ENCODE peak calls at places on chromosome 14, in nine cellular contexts. Q is NCI-H1694; D is stimulated activated CD8-positive, alpha-beta memory T cell treated with anti-CD3 and anti-CD28 coated beads, Interleukin-15, amount 100 ng/mL, for 1 hour; X is WERI-Rb-1; Y is amygdala; U is CD4-positive, alpha-beta T cell; R is activated gamma-delta T cell treated with Interleukin-2 at 50 U/mL for 16 hours; N is lower lobe of right lung; J is NCI-H1092 treated with DMSO at 0.1 percent for 48 hours. O is an unnamed sample.

GRCh38 chr14:55588259-55588699 is 8.3 kb downstream of the KTN1 start:
- DNase-seq in Q (no peak), D (no peak), X (no peak), Y (no peak), U (no peak), R (no peak), N (no peak), J (no peak), O (no peak)

GRCh38 chr14:63964063-63964462 is 111.3 kb downstream of the SYNE2 start:
- DNase-seq in Q (no peak), D (no peak), X (no peak), Y (no peak), U (no peak), R (no peak), N (no peak), J (peak), O (no peak)

GRCh38 chr14:22888662-22889061 is 5.6 kb downstream of the REM2 start:
- DNase-seq in Q (no peak), D (no peak), X (no peak), Y (no peak), U (no peak), R (no peak), N (no peak), J (no peak), O (peak)

GRCh38 chr14:90704362-90705051 is 111.7 kb downstream of the TTC7B start:
- DNase-seq in Q (no peak), D (no peak), X (no peak), Y (no peak), U (no peak), R (no peak), N (no peak), J (no peak), O (no peak)

GRCh38 chr14:55849833-55850232 is 268.4 kb upstream of the PELI2 start:
- DNase-seq in Q (no peak), D (no peak), X (no peak), Y (no peak), U (no peak), R (no peak), N (no peak), J (no peak), O (no peak)

GRCh38 chr14:73786942-73787759 is 64.5 kb upstream of the PTGR2 start:
- DNase-seq in Q (no peak), D (no peak), X (peak), Y (peak), U (peak), R (peak), N (peak), J (no peak), O (peak)

GRCh38 chr14:48970995-48971394 is 615.2 kb downstream of the RPS29 start:
- DNase-seq in Q (no peak), D (no peak), X (no peak), Y (no peak), U (no peak), R (no peak), N (no peak), J (no peak), O (no peak)

GRCh38 chr14:99132821-99133562 is 139.0 kb downstream of the BCL11B start:
- DNase-seq in Q (no peak), D (no peak), X (no peak), Y (no peak), U (peak), R (no peak), N (no peak), J (no peak), O (no peak)

GRCh38 chr14:92985521-92985920 is 62.6 kb downstream of the CHGA start:
- DNase-seq in Q (no peak), D (no peak), X (no peak), Y (no peak), U (no peak), R (no peak), N (no peak), J (no peak), O (no peak)

GRCh38 chr14:74241611-74242005 is 2.4 kb downstream of the VSX2 start:
- DNase-seq in Q (no peak), D (no peak), X (no peak), Y (no peak), U (no peak), R (no peak), N (no peak), J (no peak), O (no peak)

GRCh38 chr14:102451064-102451352 is 58.6 kb downstream of the ANKRD9 start:
- DNase-seq in Q (no peak), D (no peak), X (no peak), Y (peak), U (no peak), R (no peak), N (no peak), J (no peak), O (no peak)

GRCh38 chr14:66177935-66178334 is 308.2 kb upstream of the CCDC196 start:
- DNase-seq in Q (no peak), D (no peak), X (no peak), Y (no peak), U (no peak), R (no peak), N (no peak), J (no peak), O (no peak)

GRCh38 chr14:76957224-76957881 is 71.2 kb downstream of the IRF2BPL start:
- DNase-seq in Q (peak), D (no peak), X (no peak), Y (no peak), U (no peak), R (no peak), N (no peak), J (peak), O (no peak)

GRCh38 chr14:104243200-104243599 is 104.8 kb downstream of the KIF26A start:
- DNase-seq in Q (no peak), D (no peak), X (no peak), Y (no peak), U (no peak), R (no peak), N (no peak), J (no peak), O (no peak)

GRCh38 chr14:24311837-24312615 is 724 bp downstream of the LTB4R start:
- DNase-seq in Q (no peak), D (no peak), X (no peak), Y (no peak), U (no peak), R (no peak), N (no peak), J (no peak), O (no peak)

GRCh38 chr14:94048676-94049624 is 22.8 kb downstream of the OTUB2 start:
- DNase-seq in Q (no peak), D (no peak), X (peak), Y (peak), U (peak), R (no peak), N (no peak), J (peak), O (no peak)

GRCh38 chr14:99261916-99262787 is 9.8 kb downstream of the BCL11B start:
- DNase-seq in Q (no peak), D (no peak), X (no peak), Y (no peak), U (peak), R (peak), N (no peak), J (no peak), O (no peak)

GRCh38 chr14:23816371-23816770 is 137.2 kb upstream of the DHRS4 start:
- DNase-seq in Q (no peak), D (no peak), X (no peak), Y (no peak), U (no peak), R (no peak), N (no peak), J (no peak), O (no peak)

GRCh38 chr14:94129758-94130414 is 482 bp upstream of the IFI27L2 start:
- DNase-seq in Q (peak), D (no peak), X (peak), Y (no peak), U (peak), R (no peak), N (no peak), J (no peak), O (peak)

O was measured in MM.1S.